ENCODE peak calls at places on chromosomes 13 and 19, in five cellular contexts. J is HepG2, F is K562, B is SK-N-SH, G is GM12878. Z is an unnamed sample.

GRCh38 chr19:36528921-36529518 is 949 bp upstream of the ZNF260 start:
- DNase-seq in J (peak; percentile 8), F (peak; percentile 37), B (peak; percentile 25), G (peak; percentile 19), Z (no peak)

GRCh38 chr19:58274771-58275199 is 4.0 kb upstream of the ZNF8 start:
- DNase-seq in J (no peak), F (no peak), B (no peak), G (no peak), Z (no peak)

GRCh38 chr19:3409346-3410064 is 43.1 kb downstream of the NFIC start:
- DNase-seq in J (peak; percentile 94), F (no peak), B (peak; percentile 50), G (no peak), Z (no peak)

GRCh38 chr13:99014391-99014988 is 36.6 kb upstream of the DOCK9 start:
- DNase-seq in J (no peak), F (peak; percentile 37), B (no peak), G (no peak), Z (no peak)

GRCh38 chr19:46849610-46850009 is 1.0 kb downstream of the AP2S1 start:
- DNase-seq in J (no peak), F (no peak), B (no peak), G (no peak), Z (no peak)

GRCh38 chr13:51525567-51526165 is 58.6 kb upstream of the WDFY2 start:
- DNase-seq in J (no peak), F (no peak), B (no peak), G (no peak), Z (no peak)

GRCh38 chr13:110258876-110259631 is 47.9 kb downstream of the COL4A1 start:
- DNase-seq in J (no peak), F (no peak), B (no peak), G (no peak), Z (no peak)

GRCh38 chr13:91045351-91046034 is 302.0 kb upstream of the MIR17HG start:
- DNase-seq in J (no peak), F (no peak), B (peak; percentile 12), G (no peak), Z (no peak)

GRCh38 chr19:12639901-12640613 is 26.5 kb downstream of the MAN2B1 start:
- DNase-seq in J (peak; percentile 67), F (peak; percentile 85), B (peak; percentile 92), G (peak; percentile 53), Z (peak; percentile 59)

GRCh38 chr13:37608750-37609339 is 10.3 kb upstream of the POSTN start:
- DNase-seq in J (no peak), F (no peak), B (no peak), G (no peak), Z (no peak)

GRCh38 chr19:16222806-16223205 is 25.1 kb downstream of the AP1M1 start:
- DNase-seq in J (no peak), F (no peak), B (no peak), G (no peak), Z (no peak)

GRCh38 chr13:73200432-73200831 is 141.6 kb downstream of the KLF5 start:
- DNase-seq in J (no peak), F (no peak), B (no peak), G (no peak), Z (no peak)

GRCh38 chr19:40601061-40601973 is at the start of gene LTBP4:
- DNase-seq in J (no peak), F (peak; percentile 76), B (peak; percentile 74), G (no peak), Z (no peak)

GRCh38 chr19:18536475-18536874 is 6.9 kb downstream of the FKBP8 start:
- DNase-seq in J (no peak), F (no peak), B (no peak), G (no peak), Z (no peak)

GRCh38 chr13:60261432-60262351 is 98.0 kb upstream of the DIAPH3 start:
- DNase-seq in J (no peak), F (no peak), B (no peak), G (no peak), Z (no peak)

GRCh38 chr19:55563261-55563690 is 17.4 kb downstream of the ZNF579 start:
- DNase-seq in J (no peak), F (no peak), B (peak; percentile 46), G (no peak), Z (no peak)

GRCh38 chr19:27745978-27746542 is 1466.9 kb downstream of the UQCRFS1 start:
- DNase-seq in J (no peak), F (no peak), B (no peak), G (no peak), Z (no peak)

GRCh38 chr13:48559638-48560320 is 26.9 kb upstream of the RCBTB2 start:
- DNase-seq in J (no peak), F (peak; percentile 14), B (no peak), G (no peak), Z (no peak)

GRCh38 chr13:84126671-84127171 is 244.4 kb upstream of the SLITRK1 start:
- DNase-seq in J (no peak), F (no peak), B (no peak), G (peak; percentile 20), Z (no peak)

GRCh38 chr19:38362076-38362945 is 12.1 kb upstream of the PSMD8 start:
- DNase-seq in J (peak; percentile 23), F (peak; percentile 91), B (peak; percentile 92), G (no peak), Z (no peak)

GRCh38 chr19:30625947-30626346 is 253.8 kb downstream of the ZNF536 start:
- DNase-seq in J (no peak), F (no peak), B (no peak), G (no peak), Z (no peak)

GRCh38 chr13:71368301-71368700 is 498.7 kb downstream of the DACH1 start:
- DNase-seq in J (no peak), F (no peak), B (peak; percentile 7), G (no peak), Z (no peak)

GRCh38 chr19:32404939-32405430 is 585 bp upstream of the DPY19L3 start:
- DNase-seq in J (peak; percentile 19), F (no peak), B (no peak), G (no peak), Z (no peak)

GRCh38 chr19:7263521-7263920 is 30.7 kb downstream of the INSR start:
- DNase-seq in J (no peak), F (no peak), B (no peak), G (no peak), Z (no peak)

GRCh38 chr13:33379597-33379996 is 94.0 kb upstream of the STARD13 start:
- DNase-seq in J (peak; percentile 43), F (no peak), B (no peak), G (no peak), Z (no peak)

GRCh38 chr19:27971071-27971470 is 1241.9 kb downstream of the UQCRFS1 start:
- DNase-seq in J (no peak), F (no peak), B (no peak), G (no peak), Z (no peak)

GRCh38 chr19:10580979-10581631 is 6.0 kb downstream of the AP1M2 start:
- DNase-seq in J (peak; percentile 86), F (peak; percentile 80), B (peak; percentile 86), G (no peak), Z (peak; percentile 90)
- H3K4me3 ChIP-seq in J (no peak overlapping the region), F (no peak overlapping the region), B (peak overlapping the region; percentile 6), G (no peak overlapping the region), Z (no peak overlapping the region)

GRCh38 chr19:42315024-42315423 is 1.9 kb downstream of the TMEM145 start:
- DNase-seq in J (no peak), F (no peak), B (no peak), G (no peak), Z (no peak)

GRCh38 chr19:42313840-42314755 is 989 bp downstream of the TMEM145 start:
- DNase-seq in J (no peak), F (no peak), B (peak; percentile 34), G (no peak), Z (no peak)

GRCh38 chr19:42317535-42317934 is 4.4 kb downstream of the TMEM145 start:
- DNase-seq in J (no peak), F (no peak), B (no peak), G (no peak), Z (no peak)

GRCh38 chr19:42313096-42313839 is at the start of gene TMEM145:
- DNase-seq in J (no peak), F (peak; percentile 85), B (peak; percentile 97), G (no peak), Z (peak; percentile 25)

GRCh38 chr19:42316223-42317211 is 3.4 kb downstream of the TMEM145 start:
- DNase-seq in J (peak; percentile 46), F (peak; percentile 54), B (peak; percentile 36), G (peak; percentile 25), Z (peak; percentile 68)
- TF ChIP-seq REST in J (no peak), F (no peak), B (no peak), G (no peak), Z (no peak)

DNA sequence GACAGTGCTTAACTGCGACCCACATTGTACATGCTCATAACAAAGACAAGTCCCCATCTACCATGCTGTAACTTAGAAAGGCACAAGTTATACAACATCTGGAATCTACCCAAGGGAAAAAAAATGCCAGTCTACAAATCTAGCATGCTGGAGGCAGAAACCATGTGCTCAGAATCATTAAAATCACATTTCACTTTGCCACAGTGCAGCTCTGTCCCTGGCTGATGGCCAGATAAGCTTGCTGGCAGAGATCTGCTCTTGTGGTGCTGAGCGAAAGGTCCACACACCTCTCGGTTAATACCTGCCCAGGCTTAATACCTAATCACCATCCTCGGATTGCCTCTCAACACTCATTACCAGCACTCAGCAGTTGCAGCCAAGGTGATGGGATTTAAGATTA is 74.1 kb upstream of the UQCRFS1 start:
- DNase-seq in J (no peak), F (no peak), B (peak; percentile 47), G (no peak), Z (no peak)
- TF ChIP-seq GABPA in J (no peak), F (no peak), B (no peak), G (no peak), Z (no peak)

DNA sequence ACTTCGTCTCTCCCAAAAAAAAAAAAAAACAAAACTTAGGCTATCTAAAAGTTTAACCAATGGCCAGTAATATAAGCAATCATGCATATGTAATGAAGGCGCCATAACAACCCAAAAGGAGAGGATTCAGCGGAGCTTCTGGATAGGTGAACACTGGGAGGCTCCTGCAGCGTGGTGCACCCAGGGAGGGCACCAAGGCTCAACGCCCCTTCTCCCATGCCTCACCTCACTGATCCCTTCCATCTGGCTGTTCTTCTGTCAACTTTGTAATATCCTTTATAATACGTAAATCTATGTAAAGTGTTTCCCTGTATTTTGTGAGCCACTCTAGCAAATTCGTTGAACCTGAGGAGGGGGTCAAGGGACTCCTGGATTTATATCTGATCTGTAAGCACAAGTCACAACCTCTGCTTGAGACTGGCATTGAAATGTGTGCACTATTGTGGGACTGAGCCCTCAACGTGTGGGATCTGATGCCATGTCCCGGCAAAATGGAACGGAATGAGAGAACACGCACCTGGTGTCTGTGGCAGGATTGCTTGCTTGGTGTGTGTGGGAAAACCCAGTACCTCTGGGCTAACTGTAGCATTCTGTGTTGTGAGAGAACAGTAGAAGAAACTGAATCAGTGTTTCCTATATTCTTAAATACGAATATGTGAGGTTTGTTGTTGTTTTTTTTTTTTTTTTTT is 520 bp upstream of the ZNF665 start:
- DNase-seq in J (no peak), F (no peak), B (peak; percentile 27), G (no peak), Z (no peak)
- H3K4me3 ChIP-seq in J (no peak overlapping the region), F (no peak overlapping the region), B (peak overlapping the region; percentile 89), G (no peak overlapping the region), Z (no peak overlapping the region)

DNA sequence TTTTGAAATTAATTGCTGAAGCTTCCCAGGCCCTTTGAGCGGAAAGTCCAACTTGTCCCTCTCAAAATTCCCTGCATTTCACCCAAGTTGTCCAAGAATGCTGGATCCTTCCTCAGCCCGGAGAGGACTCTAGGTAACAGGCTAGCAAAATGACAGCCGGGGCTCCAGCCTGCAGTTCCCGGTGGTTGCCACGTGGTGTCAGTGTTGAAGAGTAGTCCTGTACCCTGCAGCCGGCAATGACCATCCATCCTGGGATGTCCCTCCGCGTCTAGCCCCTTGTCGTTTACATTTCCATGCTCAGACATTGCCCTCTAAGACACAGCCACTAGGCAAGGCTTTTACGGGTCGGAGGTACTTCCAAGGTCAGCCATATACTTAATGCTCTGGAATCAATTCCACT is 31.4 kb upstream of the MTIF3 start:
- DNase-seq in J (peak; percentile 37), F (peak; percentile 63), B (peak; percentile 65), G (no peak), Z (peak; percentile 48)
- TF ChIP-seq REST in J (no peak), F (no peak), B (no peak), G (no peak), Z (no peak)